ENCODE peak calls at places on chromosomes 7 and 10, in five cellular contexts. F is spleen, K is brain microvascular endothelial cell, D is neural crest cell, O is bronchial epithelial cell. N is an unnamed sample.

GRCh38 chr10:34780818-34781380 is 34.2 kb downstream of the PARD3 start:
- DNase-seq in F (no peak), K (peak; percentile 40), D (peak; percentile 6), O (no peak), N (peak; percentile 26)

GRCh38 chr7:26245150-26245549 is 43.6 kb downstream of the CBX3 start:
- DNase-seq in F (no peak), K (no peak), D (no peak), O (no peak), N (no peak)

GRCh38 chr10:104622598-104623209 is 18.4 kb upstream of the SORCS3 start:
- DNase-seq in F (no peak), K (peak; percentile 5), D (no peak), O (peak; percentile 51), N (peak; percentile 41)

GRCh38 chr7:25069900-25070443 is 55.1 kb downstream of the CYCS start:
- DNase-seq in F (no peak), K (peak; percentile 67), D (peak; percentile 47), O (peak; percentile 69), N (no peak)

GRCh38 chr7:129635300-129636029 is 23.9 kb downstream of the NRF1 start:
- DNase-seq in F (peak; percentile 76), K (peak; percentile 74), D (peak; percentile 47), O (peak; percentile 71), N (peak; percentile 63)

GRCh38 chr7:27130540-27131389 is at the start of gene HOXA4:
- DNase-seq in F (peak; percentile 91), K (no peak), D (peak; percentile 64), O (no peak), N (peak; percentile 81)

GRCh38 chr7:43697690-43698089 is 31.6 kb downstream of the COA1 start:
- DNase-seq in F (no peak), K (no peak), D (no peak), O (no peak), N (no peak)

GRCh38 chr7:2927592-2927991 is 83.5 kb upstream of the GNA12 start:
- DNase-seq in F (peak; percentile 68), K (no peak), D (no peak), O (no peak), N (no peak)

GRCh38 chr7:2172311-2173183 is 60.2 kb downstream of the MAD1L1 start:
- DNase-seq in F (no peak), K (peak; percentile 77), D (no peak), O (peak; percentile 87), N (no peak)

GRCh38 chr10:11354823-11355222 is 256.6 kb downstream of the USP6NL start:
- DNase-seq in F (no peak), K (no peak), D (no peak), O (no peak), N (no peak)

GRCh38 chr7:70660154-70660818 is 471.7 kb upstream of the GALNT17 start:
- DNase-seq in F (peak; percentile 81), K (no peak), D (no peak), O (no peak), N (no peak)

DNA sequence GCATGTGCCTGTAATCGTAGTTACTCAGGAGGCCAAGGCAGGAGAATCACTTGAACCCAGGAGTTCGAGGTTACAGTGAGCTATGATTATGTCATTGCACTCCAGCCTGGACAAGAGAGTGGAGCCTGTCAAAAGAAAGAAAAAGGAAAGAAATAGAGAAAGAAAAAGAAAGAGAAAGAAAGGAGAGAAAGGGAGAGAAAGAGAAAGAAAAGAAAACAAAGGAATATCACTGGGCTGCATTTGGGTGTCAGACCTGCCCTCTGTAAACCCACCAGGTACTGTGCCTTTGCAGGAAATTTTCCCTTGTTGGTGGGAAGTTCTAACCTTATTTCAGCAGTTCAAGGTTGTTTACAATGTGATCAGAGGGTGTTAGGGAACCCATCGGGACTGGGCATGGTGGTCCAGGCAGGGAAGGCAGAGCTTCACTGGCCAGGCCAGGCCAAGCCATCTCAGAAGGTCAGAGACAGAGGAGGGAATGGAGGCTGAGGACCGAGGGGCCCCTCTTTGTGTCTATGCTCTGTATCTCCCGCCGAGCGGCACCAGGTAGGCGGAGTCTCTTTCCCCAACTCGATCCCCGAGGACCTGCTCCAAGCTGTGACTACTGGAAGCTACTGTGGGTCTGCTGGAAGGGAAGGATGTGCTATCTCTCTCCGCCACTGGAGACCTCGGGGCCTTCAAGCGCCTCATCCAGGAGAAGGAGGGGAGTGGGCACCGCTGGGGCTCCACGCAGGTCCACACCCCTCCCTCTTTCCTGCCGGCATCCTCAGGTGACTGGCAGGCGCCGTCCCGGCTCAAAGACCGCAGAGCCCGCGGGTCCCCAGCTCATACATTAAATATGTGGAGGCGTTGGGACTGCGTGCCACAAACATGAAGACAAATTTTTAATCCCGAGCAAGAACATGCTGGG is 15.2 kb upstream of the KAZALD1 start:
- DNase-seq in F (no peak), K (no peak), D (no peak), O (no peak), N (peak; percentile 46)
- TF ChIP-seq CTCF in F (no peak), K (peak; percentile 37), D (no peak), O (no peak), N (no peak)

GRCh38 chr10:66586073-66586472 is 339.8 kb upstream of the LRRTM3 start:
- DNase-seq in F (no peak), K (peak; percentile 16), D (no peak), O (no peak), N (no peak)
- TF ChIP-seq CTCF in F (no peak), K (peak; percentile 59), D (peak; percentile 41), O (no peak), N (no peak)

GRCh38 chr7:22658031-22658430 is 69.0 kb upstream of the IL6 start:
- DNase-seq in F (no peak), K (no peak), D (no peak), O (no peak), N (no peak)

GRCh38 chr7:22659741-22660140 is 67.3 kb upstream of the IL6 start:
- DNase-seq in F (no peak), K (no peak), D (no peak), O (no peak), N (no peak)

GRCh38 chr7:22654836-22655235 is 72.2 kb upstream of the IL6 start:
- DNase-seq in F (no peak), K (no peak), D (no peak), O (no peak), N (no peak)

GRCh38 chr7:22655781-22656180 is 71.2 kb upstream of the IL6 start:
- DNase-seq in F (no peak), K (no peak), D (no peak), O (no peak), N (no peak)

GRCh38 chr7:22657479-22657878 is 69.5 kb upstream of the IL6 start:
- DNase-seq in F (no peak), K (no peak), D (no peak), O (no peak), N (no peak)
- TF ChIP-seq CTCF in F (peak; percentile 40), K (peak; percentile 36), D (no peak), O (no peak), N (no peak)

GRCh38 chr7:64793106-64793755 is 997 bp upstream of the ZNF138 start:
- DNase-seq in F (no peak), K (no peak), D (no peak), O (peak; percentile 21), N (no peak)

GRCh38 chr7:64795176-64795575 is 948 bp downstream of the ZNF138 start:
- DNase-seq in F (no peak), K (no peak), D (no peak), O (no peak), N (no peak)

GRCh38 chr7:64794171-64794844 is at the start of gene ZNF138:
- DNase-seq in F (peak; percentile 95), K (peak; percentile 97), D (peak; percentile 88), O (peak; percentile 89), N (peak; percentile 97)
- TF ChIP-seq CTCF in F (no peak), K (peak; percentile 24), D (peak; percentile 32), O (no peak), N (no peak)

GRCh38 chr10:110681023-110681681 is 37.0 kb downstream of the RBM20 start:
- DNase-seq in F (no peak), K (peak; percentile 55), D (peak; percentile 53), O (peak; percentile 35), N (peak; percentile 78)
- TF ChIP-seq CTCF in F (no peak), K (peak; percentile 88), D (peak; percentile 71), O (peak; percentile 64), N (peak; percentile 54)

N was measured in glutamatergic neuron.